ENCODE peak calls at places on chromosome 2, in seven cellular contexts. O is fibroblast of mammary gland; A is astrocyte of the spinal cord; Z is left ventricle myocardium inferior; B is H1; Y is colonic mucosa; T is CD8-positive, alpha-beta T cell. S is an unnamed sample.

GRCh38 chr2:101296314-101296809 is 12.1 kb downstream of the RNF149 start:
- DNase-seq in O (peak), A (peak), Z (no peak), B (no peak), Y (no peak), T (no peak), S (peak)

GRCh38 chr2:43225788-43226557 is 433 bp downstream of the ZFP36L2 start:
- DNase-seq in O (peak), A (peak), Z (peak), B (no peak), Y (peak), T (peak), S (peak)

GRCh38 chr2:148103946-148104345 is 83.1 kb downstream of the MBD5 start:
- DNase-seq in O (no peak), A (no peak), Z (no peak), B (no peak), Y (no peak), T (no peak), S (no peak)

GRCh38 chr2:217935245-217935879 is 67.4 kb downstream of the TNS1 start:
- DNase-seq in O (peak), A (peak), Z (peak), B (no peak), Y (no peak), T (no peak), S (peak)

GRCh38 chr2:1132328-1132964 is 181.8 kb downstream of the SNTG2 start:
- DNase-seq in O (no peak), A (no peak), Z (no peak), B (no peak), Y (no peak), T (no peak), S (no peak)

GRCh38 chr2:142140434-142140845 is 9.6 kb upstream of the LRP1B start:
- DNase-seq in O (peak), A (peak), Z (no peak), B (no peak), Y (no peak), T (no peak), S (peak)

GRCh38 chr2:70676301-70677035 is 91.5 kb downstream of the ADD2 start:
- DNase-seq in O (no peak), A (no peak), Z (no peak), B (no peak), Y (no peak), T (no peak), S (no peak)

GRCh38 chr2:213121677-213122076 is 29.7 kb downstream of the IKZF2 start:
- DNase-seq in O (no peak), A (no peak), Z (no peak), B (no peak), Y (no peak), T (no peak), S (no peak)

GRCh38 chr2:223019390-223019930 is 32.5 kb upstream of the KCNE4 start:
- DNase-seq in O (no peak), A (no peak), Z (no peak), B (no peak), Y (no peak), T (no peak), S (no peak)

GRCh38 chr2:65377556-65378307 is 54.7 kb downstream of the SPRED2 start:
- DNase-seq in O (peak), A (peak), Z (no peak), B (no peak), Y (peak), T (no peak), S (peak)

GRCh38 chr2:41854227-41854626 is 193.6 kb upstream of the PKDCC start:
- DNase-seq in O (peak), A (no peak), Z (no peak), B (no peak), Y (no peak), T (no peak), S (no peak)

GRCh38 chr2:98524168-98524567 is 79.5 kb downstream of the INPP4A start:
- DNase-seq in O (peak), A (peak), Z (no peak), B (no peak), Y (no peak), T (no peak), S (no peak)

GRCh38 chr2:147623328-147623727 is 221.5 kb upstream of the ACVR2A start:
- DNase-seq in O (no peak), A (no peak), Z (no peak), B (no peak), Y (no peak), T (no peak), S (no peak)

GRCh38 chr2:212228651-212229253 is 309.9 kb downstream of the ERBB4 start:
- DNase-seq in O (peak), A (peak), Z (no peak), B (no peak), Y (no peak), T (no peak), S (no peak)

GRCh38 chr2:158315000-158315399 is 141.6 kb downstream of the CCDC148 start:
- DNase-seq in O (no peak), A (no peak), Z (no peak), B (no peak), Y (no peak), T (no peak), S (no peak)

GRCh38 chr2:116490511-116491145 is 1323.9 kb upstream of the DDX18 start:
- DNase-seq in O (no peak), A (peak), Z (no peak), B (no peak), Y (no peak), T (no peak), S (no peak)

GRCh38 chr2:66717973-66718372 is 283.0 kb downstream of the MEIS1 start:
- DNase-seq in O (no peak), A (no peak), Z (no peak), B (no peak), Y (no peak), T (no peak), S (no peak)

GRCh38 chr2:1488851-1489250 is 75.6 kb downstream of the TPO start:
- DNase-seq in O (no peak), A (no peak), Z (no peak), B (no peak), Y (no peak), T (no peak), S (no peak)

GRCh38 chr2:218959141-218959731 is at the start of gene CDK5R2:
- DNase-seq in O (peak), A (peak), Z (peak), B (peak), Y (peak), T (peak), S (peak)

GRCh38 chr2:20350105-20350712 is 435 bp downstream of the PUM2 start:
- DNase-seq in O (no peak), A (peak), Z (peak), B (no peak), Y (peak), T (peak), S (no peak)

GRCh38 chr2:224579411-224579810 is 5.8 kb downstream of the CUL3 start:
- DNase-seq in O (peak), A (peak), Z (no peak), B (no peak), Y (no peak), T (no peak), S (peak)

GRCh38 chr2:240213476-240214391 is 73.3 kb upstream of the OTOS start:
- DNase-seq in O (no peak), A (no peak), Z (no peak), B (no peak), Y (no peak), T (no peak), S (no peak)

GRCh38 chr2:168470188-168470879 is 14.3 kb downstream of the CERS6 start:
- DNase-seq in O (no peak), A (no peak), Z (no peak), B (no peak), Y (no peak), T (no peak), S (peak)

GRCh38 chr2:173750332-173750731 is 214.8 kb downstream of the SP3 start:
- DNase-seq in O (peak), A (peak), Z (no peak), B (no peak), Y (no peak), T (no peak), S (peak)

GRCh38 chr2:148273158-148273691 is 252.3 kb downstream of the MBD5 start:
- DNase-seq in O (no peak), A (peak), Z (no peak), B (no peak), Y (no peak), T (no peak), S (peak)

GRCh38 chr2:85053802-85054201 is 79.4 kb upstream of the TCF7L1 start:
- DNase-seq in O (peak), A (peak), Z (no peak), B (no peak), Y (peak), T (no peak), S (peak)

GRCh38 chr2:120595739-120596138 is 139.9 kb upstream of the GLI2 start:
- DNase-seq in O (no peak), A (no peak), Z (no peak), B (no peak), Y (no peak), T (no peak), S (no peak)

GRCh38 chr2:25960920-25961319 is 21.4 kb downstream of the KIF3C start:
- DNase-seq in O (peak), A (peak), Z (no peak), B (no peak), Y (no peak), T (no peak), S (no peak)

GRCh38 chr2:59904145-59904544 is 649.3 kb downstream of the BCL11A start:
- DNase-seq in O (no peak), A (no peak), Z (no peak), B (no peak), Y (no peak), T (no peak), S (no peak)

GRCh38 chr2:203045867-203046266 is 31.2 kb downstream of the NBEAL1 start:
- DNase-seq in O (no peak), A (no peak), Z (no peak), B (no peak), Y (no peak), T (no peak), S (no peak)

GRCh38 chr2:38722271-38723115 is 28.7 kb downstream of the SRSF7 start:
- DNase-seq in O (no peak), A (no peak), Z (no peak), B (no peak), Y (no peak), T (no peak), S (no peak)

GRCh38 chr2:131058905-131059304 is 34.4 kb downstream of the FAM168B start:
- DNase-seq in O (no peak), A (no peak), Z (no peak), B (no peak), Y (no peak), T (no peak), S (no peak)

GRCh38 chr2:238425979-238426567 is 654 bp upstream of the ASB1 start:
- DNase-seq in O (peak), A (peak), Z (no peak), B (no peak), Y (no peak), T (no peak), S (peak)

GRCh38 chr2:158024288-158024898 is 77.3 kb upstream of the UPP2 start:
- DNase-seq in O (peak), A (peak), Z (peak), B (no peak), Y (peak), T (peak), S (peak)

GRCh38 chr2:200156140-200156858 is 150.2 kb upstream of the SPATS2L start:
- DNase-seq in O (peak), A (peak), Z (no peak), B (no peak), Y (no peak), T (no peak), S (peak)

GRCh38 chr2:143489135-143489534 is 359.9 kb downstream of the ARHGAP15 start:
- DNase-seq in O (peak), A (peak), Z (no peak), B (no peak), Y (no peak), T (no peak), S (peak)

GRCh38 chr2:45435316-45435715 is 175.8 kb downstream of the SRBD1 start:
- DNase-seq in O (peak), A (peak), Z (no peak), B (no peak), Y (no peak), T (no peak), S (peak)

GRCh38 chr2:23283653-23284052 is 101.3 kb upstream of the KLHL29 start:
- DNase-seq in O (peak), A (no peak), Z (no peak), B (no peak), Y (no peak), T (no peak), S (no peak)

GRCh38 chr2:52341732-52342131 is 1309.8 kb upstream of the NRXN1 start:
- DNase-seq in O (no peak), A (no peak), Z (no peak), B (no peak), Y (no peak), T (no peak), S (no peak)

GRCh38 chr2:52342458-52342857 is 1310.5 kb upstream of the NRXN1 start:
- DNase-seq in O (no peak), A (peak), Z (no peak), B (no peak), Y (no peak), T (no peak), S (no peak)

GRCh38 chr2:52343010-52343409 is 1311.1 kb upstream of the NRXN1 start:
- DNase-seq in O (no peak), A (no peak), Z (no peak), B (no peak), Y (no peak), T (no peak), S (no peak)

GRCh38 chr2:52336951-52337350 is 1305.0 kb upstream of the NRXN1 start:
- DNase-seq in O (peak), A (no peak), Z (no peak), B (no peak), Y (no peak), T (no peak), S (no peak)

DNA sequence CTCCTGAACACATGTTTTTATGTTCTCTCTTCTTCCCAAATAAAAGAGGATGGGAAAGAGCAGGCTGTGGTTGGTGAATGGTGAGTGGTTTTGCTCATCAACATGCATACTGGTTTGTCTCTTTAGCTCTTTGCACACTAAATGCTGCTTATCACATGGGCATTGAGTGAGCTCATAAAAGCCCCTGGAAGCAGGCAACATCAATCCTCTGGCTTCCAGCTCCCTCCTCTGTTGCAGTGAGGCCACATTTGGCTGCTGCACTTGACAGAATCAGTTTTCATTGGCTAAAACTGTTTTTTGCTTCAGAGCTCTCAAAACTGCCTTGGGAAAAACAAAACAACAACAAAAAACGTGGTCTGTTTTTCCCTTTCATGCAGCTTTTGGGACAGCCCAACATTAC is 1308.3 kb upstream of the NRXN1 start:
- DNase-seq in O (no peak), A (peak), Z (no peak), B (no peak), Y (no peak), T (no peak), S (no peak)
- TF ChIP-seq CTCF in O (no peak), A (no peak), Z (no peak), B (peak), Y (no peak), T (no peak), S (no peak)

DNA sequence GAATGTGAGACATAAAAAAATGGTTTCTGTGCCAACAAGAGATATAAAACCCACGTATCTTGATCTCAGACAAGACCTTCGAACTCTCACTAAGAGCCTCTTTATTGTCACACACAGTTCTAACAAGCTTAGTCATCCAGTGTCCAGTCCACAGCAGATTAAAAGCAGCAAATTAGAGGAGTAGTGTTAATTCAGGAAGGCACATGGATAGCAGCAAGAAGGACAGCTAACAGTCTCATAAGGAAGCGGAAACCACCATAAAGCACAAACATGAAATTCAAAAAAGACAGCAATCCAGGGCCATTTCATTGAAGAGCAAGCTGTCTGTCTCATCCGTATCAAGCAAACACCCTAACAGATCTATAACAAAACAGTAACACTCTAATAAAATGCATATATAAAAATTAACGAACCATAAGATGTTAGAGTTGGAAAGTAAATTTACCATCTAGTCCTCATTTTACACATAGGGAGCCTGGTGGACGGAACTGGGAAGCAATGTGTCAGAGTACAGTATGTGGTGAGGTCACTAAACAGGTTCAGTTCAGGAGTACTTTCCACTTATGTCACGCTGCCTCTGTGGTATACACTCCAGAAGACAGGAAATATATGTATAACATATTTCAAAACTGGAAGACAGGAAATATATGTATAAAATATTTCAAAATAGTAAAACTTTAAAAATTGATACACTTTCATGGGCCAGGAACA is 18.3 kb downstream of the AAK1 start:
- DNase-seq in O (no peak), A (no peak), Z (no peak), B (no peak), Y (no peak), T (no peak), S (no peak)
- H3K4me3 ChIP-seq in O (no peak), A (no peak), Z (no peak), B (no peak), Y (no peak), T (no peak), S (no peak)

GRCh38 chr2:127530245-127531132 is 4.2 kb upstream of the IWS1 start:
- DNase-seq in O (no peak), A (no peak), Z (no peak), B (no peak), Y (no peak), T (no peak), S (peak)
- TF ChIP-seq CTCF in O (no peak), A (no peak), Z (no peak), B (peak), Y (no peak), T (no peak), S (no peak)

GRCh38 chr2:202039278-202040100 is 5.8 kb downstream of the FZD7 start:
- DNase-seq in O (peak), A (peak), Z (no peak), B (no peak), Y (no peak), T (no peak), S (no peak)
- H3K4me3 ChIP-seq in O (no peak), A (peak), Z (peak), B (peak), Y (no peak), T (no peak), S (no peak)

GRCh38 chr2:73156539-73157124 is 43.9 kb upstream of the RAB11FIP5 start:
- DNase-seq in O (peak), A (peak), Z (peak), B (peak), Y (peak), T (no peak), S (peak)
- TF ChIP-seq CTCF in O (peak), A (peak), Z (peak), B (peak), Y (peak), T (no peak), S (peak)

DNA sequence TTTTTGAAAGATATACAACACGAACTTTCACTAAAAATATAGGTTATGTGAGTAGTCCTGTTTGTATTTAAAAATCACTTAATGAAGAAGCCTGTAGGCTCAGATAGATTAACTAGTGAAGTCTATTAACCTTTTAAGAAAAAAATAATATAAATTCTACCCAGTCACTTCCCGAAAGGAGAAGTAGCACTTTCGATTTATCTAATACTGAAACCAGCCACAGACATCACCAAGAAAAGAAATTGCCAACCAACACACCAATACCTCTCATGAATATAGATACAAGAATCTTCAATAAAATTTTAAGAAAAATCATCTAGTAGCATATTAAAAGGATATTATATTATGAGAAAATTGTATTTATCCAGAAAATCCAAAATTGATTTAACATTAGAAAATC is 160.5 kb downstream of the GALNT13 start:
- DNase-seq in O (no peak), A (no peak), Z (no peak), B (no peak), Y (no peak), T (no peak), S (no peak)
- H3K4me3 ChIP-seq in O (no peak), A (no peak), Z (no peak), B (no peak), Y (no peak), T (no peak), S (no peak)

GRCh38 chr2:10571673-10572072 is 118.1 kb downstream of the NOL10 start:
- DNase-seq in O (no peak), A (no peak), Z (no peak), B (no peak), Y (no peak), T (no peak), S (no peak)
- TF ChIP-seq CTCF in O (no peak), A (no peak), Z (no peak), B (no peak), Y (no peak), T (no peak), S (no peak)

S was measured in fibroblast of villous mesenchyme.